ENCODE peak calls at places on chromosome X, in nine cellular contexts. E, B, A, N, C, L, T, R and O are unnamed samples.

GRCh38 chrX:15404712-15405111 is 20.5 kb upstream of the VEGFD start:
- DNase-seq in T (no peak), N (no peak), L (peak), B (no peak), C (peak), A (peak), R (peak), E (no peak), O (no peak)

GRCh38 chrX:40661489-40661888 is 14.1 kb upstream of the CXorf38 start:
- DNase-seq in E (no peak), N (no peak), C (no peak), L (no peak), T (no peak), R (no peak), B (no peak), A (no peak), O (no peak)

GRCh38 chrX:133985164-133986007 is at the start of gene GPC3:
- DNase-seq in R (no peak), T (peak), B (peak), C (peak), A (peak), L (peak), N (no peak), E (peak), O (no peak)

GRCh38 chrX:26286836-26287235 is 70.9 kb downstream of the MAGEB5 start:
- DNase-seq in E (no peak), B (no peak), L (no peak), A (no peak), N (no peak), C (no peak), T (no peak), R (no peak), O (no peak)

GRCh38 chrX:68867458-68868166 is 38.8 kb downstream of the EFNB1 start:
- DNase-seq in R (no peak), N (no peak), B (no peak), A (no peak), E (no peak), T (no peak), L (peak), C (no peak), O (no peak)

GRCh38 chrX:119981286-119982070 is 37.9 kb upstream of the NKAP start:
- DNase-seq in R (no peak), E (no peak), N (no peak), C (peak), A (no peak), T (no peak), L (no peak), B (no peak), O (no peak)

GRCh38 chrX:120874678-120875557 is 748 bp downstream of the CT47B1 start:
- DNase-seq in L (no peak), A (peak), B (no peak), T (peak), R (no peak), C (no peak), N (no peak), E (no peak), O (no peak)

GRCh38 chrX:49209434-49210251 is 9.7 kb upstream of the SYP start:
- DNase-seq in E (no peak), A (no peak), T (no peak), B (no peak), R (no peak), C (no peak), L (no peak), N (no peak), O (no peak)

GRCh38 chrX:150936556-150936955 is 38.1 kb upstream of the CD99L2 start:
- DNase-seq in A (no peak), N (no peak), E (no peak), L (no peak), R (no peak), C (no peak), T (no peak), B (no peak), O (no peak)

GRCh38 chrX:7133036-7133412 is 14.5 kb upstream of the STS start:
- DNase-seq in A (no peak), E (no peak), T (no peak), B (no peak), R (no peak), N (no peak), L (no peak), C (peak), O (no peak)

GRCh38 chrX:18288716-18289115 is 65.8 kb downstream of the SCML2 start:
- DNase-seq in T (no peak), N (no peak), B (no peak), L (no peak), E (no peak), C (no peak), A (no peak), R (no peak), O (no peak)

GRCh38 chrX:115533485-115533884 is 27.5 kb upstream of the PLS3 start:
- DNase-seq in E (no peak), R (no peak), A (no peak), N (no peak), L (no peak), B (no peak), T (no peak), C (no peak), O (no peak)

GRCh38 chrX:51336584-51336983 is 4.0 kb downstream of the NUDT10 start:
- DNase-seq in L (peak), N (no peak), T (no peak), C (peak), E (no peak), R (peak), B (peak), A (no peak), O (no peak)

GRCh38 chrX:70444326-70445196 is at the start of gene DLG3:
- DNase-seq in C (no peak), T (peak), R (no peak), E (no peak), N (no peak), B (peak), A (no peak), L (no peak), O (no peak)

GRCh38 chrX:64191281-64192010 is 14.1 kb downstream of the AMER1 start:
- DNase-seq in T (peak), C (no peak), B (no peak), E (no peak), R (no peak), L (no peak), N (no peak), A (no peak), O (peak)

GRCh38 chrX:102858826-102859627 is 78.0 kb upstream of the RAB40AL start:
- DNase-seq in T (no peak), B (no peak), L (no peak), A (no peak), E (no peak), N (no peak), C (no peak), R (no peak), O (no peak)

GRCh38 chrX:119728487-119728886 is 29.9 kb upstream of the SOWAHD start:
- DNase-seq in C (no peak), B (peak), T (no peak), E (no peak), L (no peak), N (no peak), A (no peak), R (no peak), O (no peak)

GRCh38 chrX:40152173-40152705 is 54.5 kb upstream of the BCOR start:
- DNase-seq in L (no peak), A (peak), T (peak), N (no peak), B (no peak), E (peak), C (no peak), R (no peak), O (no peak)

GRCh38 chrX:102959471-102959870 is 22.4 kb downstream of the RAB40AL start:
- DNase-seq in R (no peak), L (no peak), E (no peak), C (no peak), T (no peak), N (no peak), B (no peak), A (no peak), O (no peak)

GRCh38 chrX:118976599-118977340 is 2.4 kb downstream of the LONRF3 start:
- DNase-seq in T (peak), E (peak), L (peak), N (no peak), B (peak), A (peak), C (no peak), R (no peak), O (peak)

GRCh38 chrX:25084446-25084845 is 68.7 kb upstream of the ARX start:
- DNase-seq in T (no peak), R (no peak), E (no peak), A (no peak), C (no peak), L (no peak), B (no peak), N (no peak), O (no peak)

GRCh38 chrX:99301990-99302389 is 1108.1 kb downstream of the PCDH19 start:
- DNase-seq in A (no peak), L (no peak), N (no peak), T (no peak), B (no peak), C (no peak), R (no peak), E (no peak), O (no peak)

DNA sequence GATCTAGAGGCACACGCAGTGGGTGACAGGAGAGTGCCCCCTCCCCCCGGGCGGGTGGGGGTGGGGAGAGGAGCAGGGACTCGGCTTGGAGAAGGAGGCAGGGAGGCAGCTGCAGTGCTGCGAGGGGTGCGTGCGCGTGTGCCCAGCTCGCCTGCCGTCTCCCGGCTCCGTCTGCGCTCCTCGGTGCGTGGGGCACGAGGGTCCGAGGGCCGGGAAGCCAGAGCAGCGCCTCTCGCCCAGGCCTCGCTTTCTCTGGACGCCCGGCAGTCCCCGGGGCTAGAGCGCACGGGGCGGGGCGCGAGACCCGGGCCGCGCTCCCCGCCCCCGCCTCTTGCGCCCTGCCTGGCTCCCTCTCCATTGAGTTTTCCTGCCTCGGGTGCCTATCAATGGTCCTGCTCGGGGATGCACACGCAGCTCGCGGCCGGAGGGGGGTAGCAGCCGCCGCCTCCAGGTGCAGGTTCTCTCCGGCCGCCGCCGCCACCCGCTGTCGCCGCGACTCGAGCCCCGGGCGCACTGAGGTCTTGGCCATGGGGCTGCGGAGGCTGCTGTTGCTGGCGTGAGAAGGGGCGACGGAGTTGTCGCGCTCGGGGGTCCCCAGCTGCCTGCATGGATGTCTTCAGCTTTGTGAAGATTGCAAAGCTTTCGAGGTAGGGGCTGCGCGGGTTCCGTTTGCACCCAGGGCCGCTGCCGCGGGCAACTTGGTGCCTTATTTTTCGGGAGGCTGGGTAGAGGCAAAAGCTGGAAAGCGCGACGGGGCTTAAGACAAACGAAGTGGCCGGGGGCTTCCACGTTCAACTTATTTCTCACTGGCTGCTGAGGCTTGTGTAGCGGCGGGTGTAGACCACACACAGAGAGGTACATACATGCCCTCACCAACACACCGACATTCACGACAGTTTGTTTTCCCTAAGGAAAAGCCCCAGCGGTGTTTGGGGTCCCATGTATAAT is at the start of gene FRMPD4:
- DNase-seq in E (no peak), T (peak), L (no peak), N (no peak), A (peak), R (no peak), B (no peak), C (no peak), O (no peak)
- H3K4me3 ChIP-seq in E (peak), T (peak), L (peak), N (peak), A (peak), R (no peak), B (peak), C (no peak), O (peak)

GRCh38 chrX:33133320-33133719 is 78.0 kb downstream of the DMD start:
- DNase-seq in T (no peak), L (no peak), N (no peak), R (no peak), B (no peak), A (no peak), C (no peak), E (no peak), O (no peak)

GRCh38 chrX:33128048-33128805 is 83.1 kb downstream of the DMD start:
- DNase-seq in E (no peak), B (no peak), T (no peak), R (no peak), N (no peak), L (no peak), C (no peak), A (no peak), O (no peak)

GRCh38 chrX:33138677-33139249 is 72.6 kb downstream of the DMD start:
- DNase-seq in N (no peak), R (no peak), L (no peak), E (no peak), T (no peak), B (no peak), C (no peak), A (no peak), O (no peak)

GRCh38 chrX:33132569-33132968 is 78.8 kb downstream of the DMD start:
- DNase-seq in C (no peak), R (no peak), E (no peak), N (no peak), T (no peak), A (no peak), L (no peak), B (no peak), O (no peak)

GRCh38 chrX:33134164-33134563 is 77.2 kb downstream of the DMD start:
- DNase-seq in A (no peak), N (no peak), E (no peak), R (no peak), B (no peak), T (no peak), C (no peak), L (no peak), O (no peak)
- H3K27ac ChIP-seq in A (no peak), N (no peak), E (no peak), R (no peak), B (no peak), T (no peak), C (no peak), L (no peak), O (no peak)

GRCh38 chrX:53080628-53081580 is 1.3 kb upstream of the TSPYL2 start:
- DNase-seq in C (peak), A (no peak), B (no peak), R (no peak), T (no peak), N (no peak), E (no peak), L (peak), O (no peak)
- TF ChIP-seq POLR2A in C (no peak), A (no peak), B (no peak), R (no peak), T (no peak), N (no peak), E (no peak), L (no peak), O (no peak)

GRCh38 chrX:1357993-1358392 is 21.4 kb downstream of the IL3RA start:
- DNase-seq in T (no peak), L (no peak), N (no peak), B (no peak), E (no peak), R (no peak), A (no peak), C (no peak), O (no peak)
- H3K4me3 ChIP-seq in T (no peak), L (no peak), N (no peak), B (no peak), E (no peak), R (no peak), A (no peak), C (no peak), O (no peak)

GRCh38 chrX:1824855-1825254 is 210.0 kb downstream of the ASMT start:
- DNase-seq in R (no peak), L (no peak), N (no peak), A (no peak), C (no peak), T (no peak), B (no peak), E (peak), O (no peak)
- H3K27ac ChIP-seq in R (no peak), L (no peak), N (no peak), A (no peak), C (no peak), T (no peak), B (no peak), E (no peak), O (no peak)

GRCh38 chrX:13074297-13075262 is 30.2 kb upstream of the FAM9C start:
- DNase-seq in T (no peak), A (no peak), E (no peak), N (no peak), R (no peak), L (no peak), C (no peak), B (no peak), O (no peak)

GRCh38 chrX:13077168-13077567 is 32.7 kb upstream of the FAM9C start:
- DNase-seq in C (peak), T (no peak), R (no peak), N (no peak), L (no peak), B (no peak), E (no peak), A (no peak), O (no peak)

GRCh38 chrX:13080128-13080795 is 35.8 kb upstream of the FAM9C start:
- DNase-seq in R (no peak), N (no peak), A (no peak), C (no peak), L (no peak), T (no peak), B (no peak), E (no peak), O (no peak)

GRCh38 chrX:13078739-13079444 is 34.5 kb upstream of the FAM9C start:
- DNase-seq in T (no peak), L (peak), C (peak), R (peak), E (peak), B (no peak), A (peak), N (no peak), O (no peak)

GRCh38 chrX:13076176-13076956 is 31.9 kb upstream of the FAM9C start:
- DNase-seq in R (no peak), C (no peak), B (no peak), N (no peak), L (no peak), T (no peak), E (no peak), A (no peak), O (no peak)
- TF ChIP-seq POLR2A in R (no peak), C (no peak), B (no peak), N (no peak), L (no peak), T (no peak), E (no peak), A (no peak), O (no peak)

GRCh38 chrX:19800821-19801220 is 86.6 kb downstream of the SH3KBP1 start:
- DNase-seq in A (no peak), B (no peak), T (no peak), N (no peak), L (no peak), R (no peak), C (no peak), E (no peak), O (no peak)

GRCh38 chrX:19804168-19804567 is 83.2 kb downstream of the SH3KBP1 start:
- DNase-seq in B (no peak), E (no peak), C (no peak), A (no peak), N (no peak), L (no peak), R (no peak), T (no peak), O (no peak)

GRCh38 chrX:19798423-19798822 is 89.0 kb downstream of the SH3KBP1 start:
- DNase-seq in R (no peak), N (no peak), L (no peak), E (no peak), C (no peak), A (no peak), B (no peak), T (no peak), O (no peak)

GRCh38 chrX:19795289-19795688 is 92.1 kb downstream of the SH3KBP1 start:
- DNase-seq in R (no peak), E (no peak), N (no peak), B (no peak), T (no peak), C (no peak), L (no peak), A (no peak), O (no peak)

GRCh38 chrX:19799319-19800182 is 87.8 kb downstream of the SH3KBP1 start:
- DNase-seq in C (peak), N (no peak), E (no peak), A (no peak), L (no peak), B (no peak), R (no peak), T (no peak), O (no peak)
- H3K4me3 ChIP-seq in C (no peak), N (peak), E (no peak), A (no peak), L (no peak), B (no peak), R (no peak), T (no peak), O (no peak)

GRCh38 chrX:73213734-73214133 is 917 bp downstream of the NAP1L2 start:
- DNase-seq in C (no peak), N (no peak), R (no peak), L (no peak), A (no peak), T (no peak), B (no peak), E (no peak), O (no peak)

GRCh38 chrX:73214366-73215094 is at the start of gene NAP1L2:
- DNase-seq in B (peak), C (peak), A (peak), T (peak), R (peak), E (no peak), N (no peak), L (peak), O (no peak)

GRCh38 chrX:73215263-73215662 is 612 bp upstream of the NAP1L2 start:
- DNase-seq in C (no peak), E (no peak), N (no peak), L (no peak), B (no peak), T (no peak), A (no peak), R (no peak), O (no peak)
- H3K27ac ChIP-seq in C (no peak), E (peak), N (peak), L (peak), B (peak), T (no peak), A (peak), R (peak), O (peak)

GRCh38 chrX:154006965-154007364 is 12.7 kb downstream of the IRAK1 start:
- DNase-seq in B (no peak), E (no peak), L (no peak), R (no peak), T (no peak), N (no peak), C (no peak), A (no peak), O (no peak)

GRCh38 chrX:154002215-154002719 is 17.4 kb downstream of the IRAK1 start:
- DNase-seq in T (no peak), N (no peak), E (no peak), L (no peak), A (no peak), B (no peak), C (no peak), R (no peak), O (no peak)

GRCh38 chrX:154008521-154008920 is 11.2 kb downstream of the IRAK1 start:
- DNase-seq in L (no peak), R (no peak), E (no peak), T (no peak), N (no peak), B (no peak), C (no peak), A (no peak), O (no peak)

GRCh38 chrX:154000051-154000450 is 19.7 kb downstream of the IRAK1 start:
- DNase-seq in T (no peak), R (no peak), L (no peak), A (no peak), C (no peak), E (no peak), B (no peak), N (no peak), O (no peak)

DNA sequence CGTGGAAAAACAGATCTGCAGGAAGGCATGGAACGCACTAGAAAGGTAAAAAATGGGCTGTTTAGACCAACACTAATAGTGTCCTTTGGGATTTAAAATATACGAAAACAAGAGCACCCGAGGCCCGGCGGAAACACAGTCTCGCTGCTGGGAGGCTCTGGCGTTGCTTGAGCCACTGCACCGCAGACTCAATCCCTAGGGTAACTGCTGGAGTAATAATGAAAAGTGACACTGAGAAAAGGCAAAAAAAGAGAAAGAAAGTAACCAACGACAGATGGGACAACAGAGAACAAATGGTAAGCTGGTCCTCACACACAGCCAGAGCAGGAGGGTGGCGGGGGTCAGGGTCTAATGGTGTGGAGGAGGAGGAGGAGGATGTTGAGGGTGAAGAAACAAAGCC is 15.4 kb downstream of the IRAK1 start:
- DNase-seq in B (no peak), L (no peak), E (no peak), R (no peak), C (no peak), A (no peak), T (no peak), N (no peak), O (no peak)
- TF ChIP-seq POLR2A in B (no peak), L (no peak), E (no peak), R (no peak), C (no peak), A (no peak), T (no peak), N (no peak), O (no peak)